ENCODE peak calls at places on chromosomes 13 and 19, in nine cellular contexts. L, N, K, T, Y, E, O, Z and X are unnamed samples.

GRCh38 chr13:52743988-52744387 is 4.4 kb upstream of the CNMD start:
- DNase-seq in N (no peak), E (no peak), T (no peak), Z (peak; percentile 9), L (no peak), O (no peak), K (peak; percentile 8), Y (no peak), X (no peak)

GRCh38 chr13:75395056-75395455 is 86.9 kb downstream of the TBC1D4 start:
- DNase-seq in Z (no peak), O (no peak), Y (no peak), E (no peak), N (no peak), L (no peak), K (no peak), T (no peak), X (no peak)

GRCh38 chr19:46159893-46160775 is 12.1 kb downstream of the IGFL2 start:
- DNase-seq in O (no peak), E (no peak), L (no peak), Y (no peak), Z (no peak), T (no peak), N (no peak), K (no peak), X (no peak)

GRCh38 chr19:13037161-13037560 is 41.9 kb downstream of the NFIX start:
- DNase-seq in K (no peak), E (peak; percentile 86), L (no peak), O (no peak), T (no peak), Z (peak; percentile 86), N (no peak), Y (no peak), X (no peak)

GRCh38 chr19:45187421-45188100 is 9.0 kb downstream of the BLOC1S3 start:
- DNase-seq in T (no peak), Z (peak; percentile 14), L (no peak), Y (no peak), K (no peak), E (peak; percentile 17), N (peak; percentile 17), O (peak; percentile 37), X (peak; percentile 33)

GRCh38 chr13:33931397-33931987 is 113.5 kb downstream of the RFC3 start:
- DNase-seq in T (no peak), Y (no peak), N (peak; percentile 3), K (peak; percentile 5), Z (peak; percentile 52), O (no peak), L (peak; percentile 49), E (peak; percentile 77), X (no peak)

GRCh38 chr19:55372316-55373081 is 2.2 kb upstream of the IL11 start:
- DNase-seq in Z (no peak), E (peak; percentile 45), N (no peak), L (no peak), K (no peak), Y (no peak), O (no peak), T (no peak), X (no peak)

GRCh38 chr19:58544591-58545285 is 874 bp downstream of the TRIM28 start:
- DNase-seq in L (peak; percentile 79), T (no peak), E (peak; percentile 61), K (no peak), N (no peak), Y (no peak), Z (peak; percentile 52), O (peak; percentile 93), X (no peak)

GRCh38 chr19:4436231-4436630 is 21.4 kb downstream of the UBXN6 start:
- DNase-seq in O (no peak), T (no peak), Z (no peak), K (no peak), N (no peak), E (no peak), Y (no peak), L (no peak), X (no peak)

GRCh38 chr19:49387936-49388372 is at the start of gene KASH5:
- DNase-seq in L (no peak), T (peak; percentile 72), O (peak; percentile 65), N (no peak), Y (peak; percentile 72), Z (peak; percentile 74), K (peak; percentile 48), E (peak; percentile 41), X (no peak)

GRCh38 chr19:3095375-3096191 is 1.4 kb downstream of the GNA11 start:
- DNase-seq in Z (no peak), N (no peak), Y (no peak), E (no peak), K (no peak), T (no peak), O (no peak), L (peak; percentile 56), X (no peak)

GRCh38 chr13:51928231-51928630 is 66.5 kb downstream of the CCDC70 start:
- DNase-seq in O (no peak), N (peak; percentile 62), L (no peak), T (no peak), Y (no peak), K (no peak), E (no peak), Z (no peak), X (no peak)

GRCh38 chr19:45423589-45424190 is at the start of gene ERCC1:
- DNase-seq in N (peak; percentile 97), K (peak; percentile 92), L (peak; percentile 90), T (peak; percentile 27), Y (peak; percentile 96), Z (peak; percentile 93), O (peak; percentile 93), E (peak; percentile 95), X (peak; percentile 94)

GRCh38 chr19:58044886-58045285 is 11.1 kb downstream of the ZSCAN1 start:
- DNase-seq in K (no peak), T (no peak), E (no peak), N (no peak), L (no peak), Y (no peak), O (no peak), Z (no peak), X (no peak)

GRCh38 chr13:84912720-84913119 is 886.5 kb downstream of the SLITRK6 start:
- DNase-seq in Y (no peak), K (no peak), Z (no peak), L (no peak), E (no peak), N (no peak), T (no peak), O (no peak), X (no peak)

GRCh38 chr19:30387311-30388115 is 15.3 kb downstream of the ZNF536 start:
- DNase-seq in Z (no peak), N (no peak), E (no peak), O (no peak), Y (peak; percentile 32), K (no peak), T (no peak), L (no peak), X (no peak)

GRCh38 chr19:4376991-4377781 is 23.2 kb downstream of the SH3GL1 start:
- DNase-seq in Y (no peak), K (no peak), O (no peak), Z (no peak), N (no peak), L (no peak), E (no peak), T (no peak), X (no peak)

GRCh38 chr19:28868836-28869235 is 344.1 kb downstream of the UQCRFS1 start:
- DNase-seq in L (no peak), O (no peak), T (no peak), N (no peak), Z (no peak), E (no peak), Y (no peak), K (no peak), X (no peak)

GRCh38 chr13:21218351-21219043 is 42.0 kb downstream of the MRPL57 start:
- DNase-seq in Z (no peak), O (no peak), T (no peak), Y (no peak), E (no peak), K (no peak), N (no peak), L (no peak), X (no peak)

GRCh38 chr13:108919036-108919907 is 289.9 kb downstream of the MYO16 start:
- DNase-seq in O (no peak), E (no peak), Y (no peak), K (no peak), N (no peak), L (no peak), Z (no peak), T (no peak), X (peak; percentile 30)

GRCh38 chr13:100154835-100155463 is 66.1 kb downstream of the PCCA start:
- DNase-seq in K (no peak), L (no peak), Y (no peak), N (no peak), T (no peak), O (no peak), E (no peak), Z (no peak), X (no peak)

GRCh38 chr13:77545626-77546412 is 10.3 kb downstream of the SCEL start:
- DNase-seq in Y (no peak), L (no peak), K (no peak), T (no peak), Z (no peak), E (no peak), O (no peak), N (peak; percentile 8), X (no peak)

GRCh38 chr19:7916137-7916907 is 1.7 kb downstream of the TGFBR3L start:
- DNase-seq in K (no peak), Z (peak; percentile 59), N (peak; percentile 55), O (no peak), E (no peak), L (no peak), T (no peak), Y (no peak), X (no peak)